ENCODE peak calls at places on chromosomes 4 and X, in nine cellular contexts. C is prostate gland, B is sigmoid colon, Y is HFF-Myc, L is A673, E is foreskin fibroblast, O is fibroblast of the aortic adventitia, S is fibroblast of pulmonary artery, Q is astrocyte of the spinal cord. H is an unnamed sample.
A peak's percentile ranks its signal among the peaks of the same experiment; 100 is the strongest.

GRCh38 chrX:130083656-130084382 is 26.5 kb downstream of the ELF4 start:
- DNase-seq in Q (no peak), L (no peak), E (no peak), S (no peak), Y (no peak), O (no peak), C (no peak), B (no peak), H (no peak)

GRCh38 chr4:79209822-79210635 is 115.8 kb downstream of the NAA11 start:
- DNase-seq in E (no peak), L (no peak), O (no peak), Y (no peak), S (peak; percentile 60), C (no peak), B (peak; percentile 45), Q (no peak), H (no peak)

GRCh38 chr4:73539386-73539785 is 57.8 kb downstream of the AFM start:
- DNase-seq in Q (no peak), S (no peak), L (no peak), C (no peak), O (peak; percentile 34), B (no peak), E (no peak), Y (peak; percentile 5), H (no peak)

GRCh38 chr4:77014256-77014655 is 61.5 kb downstream of the CCNI start:
- DNase-seq in O (no peak), S (no peak), E (no peak), C (no peak), Q (no peak), L (no peak), B (no peak), Y (no peak), H (no peak)

GRCh38 chr4:44629280-44629866 is 22.1 kb downstream of the YIPF7 start:
- DNase-seq in B (no peak), L (peak; percentile 73), S (peak; percentile 68), Q (peak; percentile 47), C (peak; percentile 15), E (peak; percentile 7), Y (peak; percentile 43), O (peak; percentile 59), H (peak; percentile 5)

GRCh38 chrX:19334945-19335626 is 8.6 kb upstream of the PDHA1 start:
- DNase-seq in C (no peak), E (no peak), O (no peak), Y (peak; percentile 7), Q (peak; percentile 28), L (peak; percentile 71), B (no peak), S (peak; percentile 39), H (no peak)

GRCh38 chr4:98728433-98728832 is 70.0 kb upstream of the TSPAN5 start:
- DNase-seq in C (no peak), O (peak; percentile 63), Y (peak; percentile 16), L (peak; percentile 95), S (peak; percentile 80), B (no peak), E (peak; percentile 57), Q (peak; percentile 63), H (peak; percentile 44)

GRCh38 chr4:138741366-138741765 is 274.2 kb upstream of the NOCT start:
- DNase-seq in E (no peak), C (no peak), Y (no peak), B (no peak), Q (no peak), L (no peak), S (no peak), O (no peak), H (no peak)

GRCh38 chrX:134470013-134470412 is 10.0 kb downstream of the HPRT1 start:
- DNase-seq in L (no peak), Y (no peak), O (no peak), B (no peak), Q (no peak), C (no peak), E (no peak), S (no peak), H (no peak)

GRCh38 chr4:7435411-7436095 is 823 bp upstream of the PSAPL1 start:
- DNase-seq in O (no peak), L (no peak), Y (no peak), S (peak; percentile 64), E (no peak), Q (no peak), B (no peak), C (no peak), H (no peak)

GRCh38 chrX:117972681-117973080 is 143.9 kb downstream of the KLHL13 start:
- DNase-seq in Y (no peak), L (peak; percentile 52), O (no peak), C (no peak), E (no peak), S (no peak), Q (peak; percentile 18), B (no peak), H (no peak)

GRCh38 chrX:78123190-78123589 is 16.3 kb downstream of the TAF9B start:
- DNase-seq in C (no peak), O (peak; percentile 47), L (no peak), B (no peak), S (no peak), E (peak; percentile 26), Q (peak; percentile 49), Y (no peak), H (no peak)

GRCh38 chrX:78124304-78124703 is 15.1 kb downstream of the TAF9B start:
- DNase-seq in Y (no peak), C (no peak), S (peak; percentile 28), Q (no peak), L (peak; percentile 37), O (peak; percentile 13), E (no peak), B (no peak), H (no peak)

GRCh38 chrX:78116365-78116764 is 12.3 kb downstream of the PGK1 start:
- DNase-seq in Q (no peak), Y (no peak), C (no peak), E (no peak), S (no peak), O (no peak), B (no peak), L (no peak), H (no peak)

GRCh38 chrX:78118628-78119027 is 14.6 kb downstream of the PGK1 start:
- DNase-seq in L (no peak), Q (no peak), C (no peak), E (no peak), O (no peak), S (no peak), B (no peak), Y (no peak), H (no peak)

DNA sequence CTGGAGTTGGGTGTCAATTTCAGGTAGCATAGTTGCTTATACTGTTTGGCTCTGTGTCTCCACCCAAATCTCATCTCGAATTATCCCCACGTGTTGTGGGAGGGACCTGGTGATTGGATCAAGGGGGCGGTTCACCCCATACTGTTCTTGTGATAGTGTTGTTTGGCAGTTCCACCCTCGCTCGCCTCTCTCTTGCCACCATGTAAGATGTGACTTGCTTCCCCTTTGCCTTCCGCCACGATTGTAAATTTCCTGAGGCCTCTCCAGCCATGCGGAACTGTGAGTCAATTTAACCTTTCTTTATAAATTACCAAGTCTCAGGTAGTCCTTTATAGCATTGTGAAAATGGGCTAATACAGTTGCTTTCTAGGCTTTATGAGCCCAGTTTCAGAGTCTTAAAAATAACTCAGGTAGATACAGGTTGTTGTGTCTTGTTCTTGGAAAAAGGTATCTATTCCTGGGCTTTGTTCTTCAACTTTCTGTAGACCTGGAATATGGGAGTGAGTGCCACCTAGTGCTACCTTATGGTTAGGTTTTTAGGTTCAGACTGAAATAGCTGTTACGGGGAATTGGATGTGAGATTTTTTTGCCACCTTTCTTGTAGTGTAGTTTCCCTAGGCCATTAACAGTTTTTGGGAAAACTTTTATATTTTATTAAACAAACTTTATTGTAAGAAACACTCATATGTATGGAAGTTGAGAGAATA is 15.6 kb downstream of the PGK1 start:
- DNase-seq in O (no peak), S (peak; percentile 20), Y (no peak), C (no peak), L (no peak), E (no peak), B (no peak), Q (no peak), H (no peak)
- TF ChIP-seq CTCF in O (peak; percentile 30), S (peak; percentile 30), Y (peak; percentile 6), C (peak; percentile 22), L (peak; percentile 28), E (peak; percentile 15), B (no peak), Q (peak; percentile 27), H (peak; percentile 13)

DNA sequence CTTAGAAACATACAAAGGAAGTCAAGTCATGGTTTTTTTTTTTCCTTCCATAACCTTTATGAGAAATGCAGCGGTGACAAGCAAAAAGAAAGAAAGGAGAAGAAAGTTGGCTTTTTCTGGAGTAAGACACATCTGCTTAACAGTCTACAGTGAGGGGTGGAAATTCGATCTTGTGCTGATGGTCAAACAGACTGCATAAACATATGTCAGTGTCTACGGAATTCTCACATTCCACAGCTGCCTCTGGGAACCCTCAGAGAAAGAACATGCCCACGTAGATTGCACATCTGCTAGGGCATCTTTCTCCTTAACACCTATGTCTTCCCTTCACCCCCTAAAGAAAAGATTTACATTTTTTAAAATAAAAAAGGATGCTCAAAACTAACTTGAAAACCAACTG is 54.5 kb downstream of the PROM1 start:
- DNase-seq in S (peak; percentile 55), Q (peak; percentile 70), L (peak; percentile 32), E (peak; percentile 39), O (peak; percentile 53), Y (peak; percentile 65), C (no peak), B (no peak), H (peak; percentile 21)
- H3K4me3 ChIP-seq in S (no peak overlapping the region), Q (no peak overlapping the region), L (no peak overlapping the region), E (no peak overlapping the region), O (no peak overlapping the region), Y (no peak overlapping the region), C (no peak overlapping the region), B (no peak overlapping the region), H (no peak overlapping the region)

GRCh38 chr4:111937368-111937767 is 207.9 kb upstream of the FAM241A start:
- DNase-seq in C (no peak), E (no peak), Q (peak; percentile 19), S (peak; percentile 51), Y (no peak), L (peak; percentile 67), B (no peak), O (peak; percentile 59), H (peak; percentile 14)
- TF ChIP-seq CTCF in C (peak; percentile 42), E (peak; percentile 38), Q (peak; percentile 38), S (no peak), Y (peak; percentile 19), L (peak; percentile 58), B (no peak), O (peak; percentile 32), H (peak; percentile 28)

GRCh38 chr4:40281913-40282312 is 53.2 kb upstream of the CHRNA9 start:
- DNase-seq in E (no peak), L (no peak), Y (no peak), O (no peak), C (no peak), Q (no peak), B (peak; percentile 3), S (no peak), H (no peak)
- H3K4me3 ChIP-seq in E (no peak overlapping the region), L (no peak overlapping the region), Y (no peak overlapping the region), O (no peak overlapping the region), C (no peak overlapping the region), Q (no peak overlapping the region), B (no peak overlapping the region), S (no peak overlapping the region), H (no peak overlapping the region)

H was measured in AG09309.